ENCODE peak calls at places on chromosomes 6 and 20, in seven cellular contexts. O, U, T, P, H, J and W are unnamed samples.

GRCh38 chr6:69232506-69233194 is 564.2 kb downstream of the LMBRD1 start:
- DNase-seq in O (peak; percentile 0), U (peak; percentile 56), T (peak; percentile 71), P (no peak), H (peak; percentile 78), J (peak; percentile 55), W (peak; percentile 19)

GRCh38 chr6:140079328-140079727 is 704.9 kb upstream of the CITED2 start:
- DNase-seq in O (no peak), U (no peak), T (peak; percentile 14), P (no peak), H (no peak), J (peak; percentile 87), W (no peak)

GRCh38 chr6:3208096-3208774 is 19.2 kb downstream of the TUBB2B start:
- DNase-seq in O (no peak), U (peak; percentile 91), T (no peak), P (no peak), H (no peak), J (peak; percentile 94), W (no peak)

GRCh38 chr20:50713677-50714101 is 17.7 kb upstream of the PARD6B start:
- DNase-seq in O (no peak), U (no peak), T (no peak), P (no peak), H (no peak), J (peak; percentile 75), W (no peak)

GRCh38 chr6:20417819-20418218 is 16.1 kb downstream of the E2F3 start:
- DNase-seq in O (no peak), U (no peak), T (no peak), P (no peak), H (no peak), J (no peak), W (no peak)

GRCh38 chr6:7974932-7975763 is 64.6 kb upstream of the TXNDC5 start:
- DNase-seq in O (no peak), U (peak; percentile 75), T (peak; percentile 86), P (no peak), H (peak; percentile 27), J (peak; percentile 100), W (no peak)

GRCh38 chr6:107757910-107758309 is 66.2 kb downstream of the SCML4 start:
- DNase-seq in O (no peak), U (no peak), T (no peak), P (no peak), H (no peak), J (no peak), W (no peak)

GRCh38 chr6:146211646-146212045 is 182.8 kb downstream of the GRM1 start:
- DNase-seq in O (no peak), U (no peak), T (no peak), P (no peak), H (no peak), J (no peak), W (no peak)

GRCh38 chr6:111628117-111628866 is 22.6 kb upstream of the TRAF3IP2 start:
- DNase-seq in O (no peak), U (no peak), T (no peak), P (no peak), H (no peak), J (peak; percentile 84), W (no peak)

GRCh38 chr6:131022691-131023090 is 40.4 kb downstream of the EPB41L2 start:
- DNase-seq in O (no peak), U (no peak), T (no peak), P (no peak), H (no peak), J (no peak), W (no peak)

GRCh38 chr6:25971187-25971811 is 8.7 kb downstream of the TRIM38 start:
- DNase-seq in O (no peak), U (peak; percentile 80), T (no peak), P (no peak), H (no peak), J (peak; percentile 93), W (no peak)

GRCh38 chr20:50804453-50805348 is 9.8 kb downstream of the BCAS4 start:
- DNase-seq in O (no peak), U (no peak), T (no peak), P (no peak), H (no peak), J (no peak), W (peak; percentile 23)

GRCh38 chr6:25366785-25367657 is 87.8 kb downstream of the CARMIL1 start:
- DNase-seq in O (peak; percentile 10), U (peak; percentile 41), T (no peak), P (no peak), H (no peak), J (peak; percentile 16), W (peak; percentile 46)

GRCh38 chr6:48486373-48486772 is 375.4 kb upstream of the PTCHD4 start:
- DNase-seq in O (no peak), U (no peak), T (no peak), P (no peak), H (no peak), J (no peak), W (no peak)

GRCh38 chr6:105424177-105424783 is 21.4 kb upstream of the PREP start:
- DNase-seq in O (peak; percentile 37), U (peak; percentile 31), T (no peak), P (peak; percentile 11), H (peak; percentile 61), J (peak; percentile 74), W (peak; percentile 55)

GRCh38 chr6:79601020-79601609 is 30.0 kb upstream of the SH3BGRL2 start:
- DNase-seq in O (no peak), U (peak; percentile 65), T (no peak), P (no peak), H (peak; percentile 29), J (peak; percentile 11), W (no peak)

GRCh38 chr6:111944541-111944940 is 71.3 kb upstream of the FYN start:
- DNase-seq in O (no peak), U (no peak), T (no peak), P (no peak), H (no peak), J (peak; percentile 21), W (no peak)

GRCh38 chr20:25484911-25485511 is 77.5 kb downstream of the GINS1 start:
- DNase-seq in O (no peak), U (peak; percentile 72), T (no peak), P (no peak), H (no peak), J (peak; percentile 19), W (no peak)

GRCh38 chr20:57445298-57445697 is 54.1 kb downstream of the RBM38 start:
- DNase-seq in O (no peak), U (no peak), T (no peak), P (no peak), H (no peak), J (peak; percentile 95), W (no peak)

GRCh38 chr6:136703331-136703846 is 88.9 kb downstream of the MAP3K5 start:
- DNase-seq in O (no peak), U (no peak), T (no peak), P (no peak), H (no peak), J (no peak), W (no peak)

GRCh38 chr6:108275971-108276370 is 15.1 kb upstream of the SNX3 start:
- DNase-seq in O (no peak), U (no peak), T (no peak), P (no peak), H (no peak), J (no peak), W (no peak)

GRCh38 chr6:138818496-138819194 is 22.8 kb downstream of the ECT2L start:
- DNase-seq in O (no peak), U (peak; percentile 49), T (no peak), P (no peak), H (no peak), J (no peak), W (no peak)

GRCh38 chr6:134669531-134669930 is 280.4 kb downstream of the ALDH8A1 start:
- DNase-seq in O (no peak), U (no peak), T (no peak), P (no peak), H (no peak), J (no peak), W (no peak)